ENCODE peak calls at places on chromosome 6, in six cellular contexts. V, I, W, P, X and U are unnamed samples.
A peak's percentile ranks its signal among the peaks of the same experiment; 100 is the strongest.

GRCh38 chr6:25576920-25577319 is 75.1 kb upstream of the SCGN start:
- DNase-seq in V (no peak), I (no peak), W (no peak), P (no peak), X (no peak), U (no peak)

GRCh38 chr6:124446966-124447365 is 515.3 kb upstream of the RNF217 start:
- DNase-seq in V (no peak), I (no peak), W (no peak), P (no peak), X (no peak), U (no peak)

GRCh38 chr6:44004136-44004535 is 123.1 kb downstream of the MRPL14 start:
- DNase-seq in V (no peak), I (no peak), W (peak; percentile 54), P (no peak), X (no peak), U (no peak)

GRCh38 chr6:107730106-107730505 is 94.0 kb downstream of the SCML4 start:
- DNase-seq in V (no peak), I (no peak), W (peak; percentile 44), P (no peak), X (no peak), U (no peak)

GRCh38 chr6:21753571-21754108 is 160.1 kb downstream of the SOX4 start:
- DNase-seq in V (no peak), I (no peak), W (no peak), P (no peak), X (no peak), U (no peak)

GRCh38 chr6:150813319-150813992 is 52.0 kb upstream of the MTHFD1L start:
- DNase-seq in V (no peak), I (no peak), W (no peak), P (peak; percentile 62), X (no peak), U (no peak)

GRCh38 chr6:140041056-140041455 is 666.6 kb upstream of the CITED2 start:
- DNase-seq in V (no peak), I (no peak), W (no peak), P (no peak), X (no peak), U (no peak)

GRCh38 chr6:124822118-124822746 is 140.0 kb upstream of the RNF217 start:
- DNase-seq in V (no peak), I (no peak), W (no peak), P (no peak), X (no peak), U (no peak)

GRCh38 chr6:26057899-26058298 is 29.3 kb upstream of the HFE start:
- DNase-seq in V (no peak), I (no peak), W (no peak), P (no peak), X (no peak), U (no peak)

GRCh38 chr6:41489284-41489851 is 56.8 kb upstream of the FOXP4 start:
- DNase-seq in V (no peak), I (peak; percentile 41), W (peak; percentile 68), P (no peak), X (peak; percentile 33), U (no peak)

GRCh38 chr6:34484899-34485298 is 19.0 kb downstream of the PACSIN1 start:
- DNase-seq in V (no peak), I (no peak), W (peak; percentile 79), P (peak; percentile 92), X (no peak), U (no peak)

GRCh38 chr6:14313220-14313619 is 195.6 kb downstream of the CD83 start:
- DNase-seq in V (no peak), I (no peak), W (no peak), P (no peak), X (no peak), U (no peak)

GRCh38 chr6:15769471-15770088 is 106.8 kb upstream of the DTNBP1 start:
- DNase-seq in V (no peak), I (no peak), W (no peak), P (no peak), X (no peak), U (no peak)

GRCh38 chr6:12572884-12573824 is 143.4 kb upstream of the PHACTR1 start:
- DNase-seq in V (no peak), I (no peak), W (peak; percentile 72), P (peak; percentile 81), X (no peak), U (no peak)

GRCh38 chr6:122766256-122766655 is 13.3 kb upstream of the FABP7 start:
- DNase-seq in V (no peak), I (no peak), W (no peak), P (no peak), X (no peak), U (no peak)

GRCh38 chr6:90135672-90136071 is 161.0 kb downstream of the BACH2 start:
- DNase-seq in V (no peak), I (no peak), W (no peak), P (peak; percentile 12), X (no peak), U (no peak)

GRCh38 chr6:145705561-145705960 is 29.8 kb downstream of the EPM2A start:
- DNase-seq in V (no peak), I (no peak), W (no peak), P (no peak), X (no peak), U (no peak)

GRCh38 chr6:25498510-25498909 is 153.5 kb upstream of the SCGN start:
- DNase-seq in V (no peak), I (no peak), W (no peak), P (no peak), X (no peak), U (no peak)

GRCh38 chr6:17574871-17575560 is 25.1 kb upstream of the FAM8A1 start:
- DNase-seq in V (no peak), I (no peak), W (no peak), P (peak; percentile 65), X (no peak), U (no peak)

GRCh38 chr6:112223070-112223861 is 31.1 kb downstream of the LAMA4 start:
- DNase-seq in V (no peak), I (no peak), W (no peak), P (no peak), X (no peak), U (no peak)

GRCh38 chr6:107423474-107423873 is 35.9 kb downstream of the PDSS2 start:
- DNase-seq in V (no peak), I (no peak), W (no peak), P (no peak), X (no peak), U (no peak)

GRCh38 chr6:109322825-109323580 is 59.3 kb downstream of the CD164 start:
- DNase-seq in V (peak; percentile 71), I (no peak), W (no peak), P (no peak), X (no peak), U (peak; percentile 32)

GRCh38 chr6:167548451-167548850 is 223.6 kb downstream of the TTLL2 start:
- DNase-seq in V (no peak), I (no peak), W (no peak), P (no peak), X (no peak), U (no peak)

GRCh38 chr6:44269921-44270525 is at the start of gene TMEM151B:
- DNase-seq in V (no peak), I (peak; percentile 46), W (peak; percentile 61), P (no peak), X (no peak), U (no peak)

GRCh38 chr6:154247119-154247814 is 109.3 kb downstream of the IPCEF1 start:
- DNase-seq in V (no peak), I (no peak), W (peak; percentile 53), P (no peak), X (no peak), U (no peak)

GRCh38 chr6:2952557-2953095 is 18.7 kb downstream of the SERPINB6 start:
- DNase-seq in V (peak; percentile 86), I (peak; percentile 91), W (peak; percentile 97), P (peak; percentile 44), X (peak; percentile 30), U (peak; percentile 91)

GRCh38 chr6:38603492-38603891 is 36.2 kb downstream of the BTBD9 start:
- DNase-seq in V (no peak), I (no peak), W (no peak), P (no peak), X (no peak), U (no peak)

GRCh38 chr6:14292119-14292518 is 174.5 kb downstream of the CD83 start:
- DNase-seq in V (no peak), I (no peak), W (no peak), P (no peak), X (no peak), U (no peak)

GRCh38 chr6:116118608-116119007 is 7.3 kb downstream of the COL10A1 start:
- DNase-seq in V (no peak), I (no peak), W (no peak), P (no peak), X (no peak), U (no peak)
- TF ChIP-seq CTCF in V (no peak), I (no peak), W (no peak), P (no peak), X (no peak), U (no peak)

GRCh38 chr6:143596857-143597256 is 80.9 kb upstream of the PHACTR2 start:
- DNase-seq in V (no peak), I (no peak), W (no peak), P (no peak), X (no peak), U (no peak)
- TF ChIP-seq CTCF in V (no peak), I (no peak), W (peak; percentile 22), P (no peak), X (no peak), U (no peak)

GRCh38 chr6:79762370-79762769 is 131.2 kb downstream of the SH3BGRL2 start:
- DNase-seq in V (no peak), I (no peak), W (no peak), P (no peak), X (no peak), U (no peak)
- TF ChIP-seq CTCF in V (no peak), I (no peak), W (peak; percentile 74), P (no peak), X (no peak), U (no peak)

DNA sequence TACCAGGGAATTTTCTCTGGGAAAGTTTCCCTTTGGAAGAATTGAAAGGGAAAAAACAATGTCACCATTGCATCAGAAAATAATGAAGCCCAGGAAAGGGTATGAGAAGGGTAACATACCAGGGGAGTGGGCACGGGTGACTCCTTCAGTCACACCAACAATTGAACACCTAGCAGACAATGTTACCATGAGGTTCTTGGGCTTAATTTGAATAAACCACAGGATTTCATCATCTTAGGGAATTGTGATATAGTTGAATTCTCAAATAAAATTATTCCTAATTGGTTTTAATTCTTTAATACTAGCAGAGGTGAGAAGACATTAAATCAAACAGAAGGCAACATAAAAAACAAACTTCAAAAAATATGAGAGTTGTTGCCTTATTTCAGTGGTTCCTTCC is 73.7 kb upstream of the RREB1 start:
- DNase-seq in V (no peak), I (no peak), W (no peak), P (no peak), X (no peak), U (no peak)
- TF ChIP-seq CTCF in V (no peak), I (no peak), W (no peak), P (no peak), X (no peak), U (no peak)

GRCh38 chr6:47093169-47093568 is 51.0 kb upstream of the ADGRF1 start:
- DNase-seq in V (no peak), I (no peak), W (no peak), P (no peak), X (no peak), U (no peak)

GRCh38 chr6:47096233-47096887 is 54.2 kb upstream of the ADGRF1 start:
- DNase-seq in V (no peak), I (no peak), W (no peak), P (no peak), X (no peak), U (no peak)

GRCh38 chr6:47097092-47097945 is 55.2 kb upstream of the ADGRF1 start:
- DNase-seq in V (peak; percentile 52), I (peak; percentile 58), W (peak; percentile 90), P (peak; percentile 77), X (no peak), U (no peak)

GRCh38 chr6:47092249-47092648 is 50.1 kb upstream of the ADGRF1 start:
- DNase-seq in V (no peak), I (no peak), W (no peak), P (no peak), X (no peak), U (no peak)

GRCh38 chr6:47094351-47094925 is 52.3 kb upstream of the ADGRF1 start:
- DNase-seq in V (no peak), I (peak; percentile 19), W (peak; percentile 57), P (peak; percentile 36), X (no peak), U (no peak)
- TF ChIP-seq CTCF in V (no peak), I (no peak), W (peak; percentile 41), P (no peak), X (no peak), U (peak; percentile 22)